ENCODE peak calls at places on chromosomes 6 and 20, in ten cellular contexts. L, B, P, E, U, M, H, Q, Y and J are unnamed samples.

GRCh38 chr6:4941782-4942672 is 61.8 kb downstream of the RPP40 start:
- DNase-seq in L (no peak), B (peak), P (no peak), E (no peak), U (peak), M (no peak), H (peak), Q (peak), Y (peak), J (no peak)

GRCh38 chr6:136614994-136615393 is 64.8 kb upstream of the MAP7 start:
- DNase-seq in L (no peak), B (no peak), P (no peak), E (no peak), U (no peak), M (no peak), H (no peak), Q (no peak), Y (no peak), J (no peak)

GRCh38 chr20:42123981-42124473 is 505.9 kb upstream of the CHD6 start:
- DNase-seq in L (no peak), B (no peak), P (peak), E (no peak), U (no peak), M (no peak), H (no peak), Q (no peak), Y (no peak), J (no peak)

GRCh38 chr20:19821605-19822004 is 63.5 kb downstream of the RIN2 start:
- DNase-seq in L (no peak), B (no peak), P (no peak), E (no peak), U (no peak), M (no peak), H (no peak), Q (no peak), Y (no peak), J (no peak)

GRCh38 chr6:108106261-108106660 is 31.7 kb upstream of the OSTM1 start:
- DNase-seq in L (no peak), B (no peak), P (no peak), E (no peak), U (no peak), M (no peak), H (no peak), Q (no peak), Y (no peak), J (no peak)

GRCh38 chr20:51153867-51154707 is 131.2 kb upstream of the KCNG1 start:
- DNase-seq in L (no peak), B (no peak), P (no peak), E (no peak), U (no peak), M (no peak), H (no peak), Q (no peak), Y (no peak), J (no peak)

GRCh38 chr20:61891476-61891875 is 174.2 kb downstream of the TAF4 start:
- DNase-seq in L (no peak), B (no peak), P (no peak), E (no peak), U (no peak), M (no peak), H (no peak), Q (no peak), Y (no peak), J (no peak)

GRCh38 chr6:52511572-52512151 is 65.2 kb downstream of the TRAM2 start:
- DNase-seq in L (no peak), B (no peak), P (no peak), E (no peak), U (no peak), M (no peak), H (no peak), Q (peak), Y (no peak), J (no peak)

GRCh38 chr6:148548065-148548748 is 198.6 kb upstream of the UST start:
- DNase-seq in L (no peak), B (peak), P (peak), E (no peak), U (no peak), M (peak), H (peak), Q (no peak), Y (no peak), J (no peak)

GRCh38 chr6:44849829-44850228 is 462.3 kb downstream of the CDC5L start:
- DNase-seq in L (no peak), B (no peak), P (no peak), E (no peak), U (no peak), M (no peak), H (peak), Q (no peak), Y (no peak), J (no peak)

GRCh38 chr6:1044040-1044836 is 267.7 kb upstream of the FOXQ1 start:
- DNase-seq in L (no peak), B (no peak), P (no peak), E (no peak), U (no peak), M (no peak), H (no peak), Q (no peak), Y (no peak), J (peak)

GRCh38 chr6:125748534-125749111 is 809 bp upstream of the HEY2 start:
- DNase-seq in L (no peak), B (peak), P (no peak), E (no peak), U (no peak), M (no peak), H (peak), Q (peak), Y (no peak), J (no peak)

GRCh38 chr6:4130357-4130987 is 4.9 kb downstream of the ECI2 start:
- DNase-seq in L (peak), B (no peak), P (no peak), E (no peak), U (no peak), M (no peak), H (no peak), Q (peak), Y (no peak), J (peak)

GRCh38 chr6:166623318-166623717 is 3.7 kb downstream of the RPS6KA2 start:
- DNase-seq in L (no peak), B (no peak), P (no peak), E (no peak), U (no peak), M (no peak), H (no peak), Q (peak), Y (no peak), J (no peak)

GRCh38 chr6:2029130-2029794 is 216.1 kb downstream of the GMDS start:
- DNase-seq in L (no peak), B (no peak), P (no peak), E (no peak), U (no peak), M (no peak), H (no peak), Q (peak), Y (no peak), J (no peak)

GRCh38 chr6:85126448-85127178 is 323.3 kb upstream of the NT5E start:
- DNase-seq in L (no peak), B (peak), P (peak), E (peak), U (peak), M (peak), H (peak), Q (peak), Y (no peak), J (peak)

GRCh38 chr6:135267085-135267484 is 86.0 kb downstream of the MYB start:
- DNase-seq in L (no peak), B (no peak), P (no peak), E (no peak), U (no peak), M (no peak), H (no peak), Q (no peak), Y (no peak), J (peak)

GRCh38 chr6:7401103-7401502 is 11.5 kb downstream of the RIOK1 start:
- DNase-seq in L (no peak), B (no peak), P (no peak), E (no peak), U (no peak), M (no peak), H (no peak), Q (no peak), Y (no peak), J (no peak)